ENCODE peak calls at places on chromosomes 3 and 15, in five cellular contexts. One of them, this sample, is unnamed.

GRCh38 chr3:151460240-151460639 is 621 bp downstream of the IGSF10 start:
- ATAC-seq in HepG2: no peak
- ATAC-seq in upper lobe of left lung: no peak
- ATAC-seq in K562: no peak
- ATAC-seq in GM12878: no peak
- ATAC-seq in this sample: no peak

GRCh38 chr15:71083349-71083748 is 31.9 kb upstream of the THSD4 start:
- ATAC-seq in HepG2: no peak
- ATAC-seq in K562: no peak
- ATAC-seq in GM12878: no peak
- ATAC-seq in upper lobe of left lung: peak
- ATAC-seq in this sample: no peak

GRCh38 chr3:36730965-36731364 is 33.4 kb downstream of the DCLK3 start:
- ATAC-seq in HepG2: no peak
- ATAC-seq in upper lobe of left lung: no peak
- ATAC-seq in GM12878: no peak
- ATAC-seq in K562: no peak
- ATAC-seq in this sample: no peak

GRCh38 chr15:55241193-55241592 is 44.5 kb upstream of the RSL24D1 start:
- ATAC-seq in K562: no peak
- ATAC-seq in upper lobe of left lung: no peak
- ATAC-seq in HepG2: no peak
- ATAC-seq in GM12878: no peak
- ATAC-seq in this sample: no peak

GRCh38 chr3:79866162-79866561 is 98.4 kb upstream of the ROBO1 start:
- ATAC-seq in HepG2: no peak
- ATAC-seq in K562: no peak
- ATAC-seq in GM12878: no peak
- ATAC-seq in upper lobe of left lung: no peak
- ATAC-seq in this sample: no peak

GRCh38 chr3:52024765-52025452 is 29.2 kb upstream of the RPL29 start:
- ATAC-seq in upper lobe of left lung: no peak
- ATAC-seq in GM12878: peak
- ATAC-seq in HepG2: no peak
- ATAC-seq in K562: no peak
- ATAC-seq in this sample: no peak

GRCh38 chr15:63312286-63312685 is 34.9 kb downstream of the APH1B start:
- ATAC-seq in GM12878: no peak
- ATAC-seq in K562: no peak
- ATAC-seq in upper lobe of left lung: no peak
- ATAC-seq in HepG2: no peak
- ATAC-seq in this sample: no peak

GRCh38 chr3:62874398-62875102 is 666 bp downstream of the CADPS start:
- ATAC-seq in K562: no peak
- ATAC-seq in GM12878: no peak
- ATAC-seq in upper lobe of left lung: no peak
- ATAC-seq in HepG2: no peak
- ATAC-seq in this sample: peak

GRCh38 chr15:89178307-89178977 is 42.9 kb downstream of the RLBP1 start:
- ATAC-seq in upper lobe of left lung: no peak
- ATAC-seq in GM12878: no peak
- ATAC-seq in HepG2: no peak
- ATAC-seq in K562: no peak
- ATAC-seq in this sample: no peak

GRCh38 chr3:150744041-150745026 is 18.6 kb downstream of the SIAH2 start:
- ATAC-seq in K562: no peak
- ATAC-seq in HepG2: no peak
- ATAC-seq in upper lobe of left lung: no peak
- ATAC-seq in GM12878: peak
- ATAC-seq in this sample: no peak

DNA sequence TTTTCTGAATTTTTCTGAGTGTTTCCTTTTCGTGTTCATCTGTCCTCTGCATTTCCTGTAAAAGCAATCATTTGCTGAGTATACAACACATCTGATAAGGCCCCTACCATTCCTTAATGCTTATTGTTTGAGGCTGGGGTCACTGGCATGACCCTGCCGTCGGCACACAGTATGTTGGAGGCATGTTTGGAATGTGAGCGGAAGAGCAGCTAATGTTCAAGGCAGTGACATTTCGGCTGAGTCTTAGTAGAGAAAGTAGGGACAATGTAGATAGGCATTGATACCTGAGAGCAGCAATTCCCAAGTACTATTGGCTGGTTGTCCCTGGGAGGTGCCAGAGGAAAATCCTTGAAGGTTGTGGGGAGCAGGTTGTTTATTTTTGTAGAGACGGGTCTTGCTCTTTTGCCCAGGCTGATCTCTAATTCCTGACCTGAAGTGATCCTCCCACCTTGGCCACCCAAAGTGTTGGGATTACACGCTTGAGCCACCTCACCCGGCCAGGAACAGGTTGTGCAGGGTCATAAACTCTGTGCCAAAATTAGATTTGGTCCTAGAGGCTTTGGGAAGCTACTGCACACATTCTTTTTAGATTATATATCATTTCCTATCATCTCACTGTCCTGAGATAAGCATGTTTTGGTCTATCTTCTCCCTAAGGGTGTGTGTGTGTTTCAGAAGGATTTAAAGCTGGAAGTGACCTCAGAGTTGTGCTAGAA is 13.5 kb downstream of the PTPN23 start:
- ATAC-seq in HepG2: peak
- ATAC-seq in GM12878: no peak
- ATAC-seq in K562: peak
- ATAC-seq in upper lobe of left lung: no peak
- ATAC-seq in this sample: no peak
- TF ChIP-seq EP300 in HepG2: peak
- TF ChIP-seq EP300 in GM12878: no peak
- TF ChIP-seq EP300 in K562: no peak
- TF ChIP-seq EP300 in upper lobe of left lung: no peak
- TF ChIP-seq EP300 in this sample: no peak

DNA sequence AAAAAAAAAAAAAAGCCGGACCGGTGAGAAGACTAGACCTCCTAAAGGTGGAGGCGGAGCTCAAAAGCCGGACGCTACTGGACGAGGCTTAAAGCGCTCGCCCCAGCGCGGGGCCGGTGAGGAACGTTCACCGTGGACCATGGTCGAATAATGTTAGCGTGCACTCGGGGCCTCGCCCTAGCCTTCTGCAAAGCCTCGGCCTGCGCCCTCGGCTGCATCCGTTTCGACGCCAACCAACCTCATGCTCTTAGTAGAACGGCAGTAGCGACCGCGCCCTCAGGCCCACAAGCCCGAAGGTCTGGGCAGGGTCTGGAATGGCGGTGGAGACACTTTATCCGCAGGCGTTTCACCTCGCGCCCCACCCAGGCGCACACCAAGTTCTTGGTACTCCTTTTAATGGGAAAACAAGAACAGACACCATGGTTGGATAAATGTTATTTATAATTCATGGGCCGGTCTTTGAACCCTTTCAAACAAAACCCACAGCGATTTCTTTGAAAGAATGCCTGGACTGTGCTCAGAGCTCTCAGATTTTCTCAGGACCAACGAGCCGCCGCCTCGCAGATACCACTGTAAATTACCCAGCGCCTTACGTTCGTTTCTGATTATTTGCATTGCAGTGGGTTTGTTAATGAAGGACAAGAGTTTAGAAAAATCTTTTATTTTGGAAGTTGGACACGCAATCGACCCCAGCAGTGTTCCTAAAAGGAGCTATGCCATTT is 1.3 kb upstream of the ISL2 start:
- ATAC-seq in K562: no peak
- ATAC-seq in GM12878: no peak
- ATAC-seq in upper lobe of left lung: no peak
- ATAC-seq in HepG2: no peak
- ATAC-seq in this sample: no peak
- TF ChIP-seq POLR2AphosphoS5 in K562: no peak
- TF ChIP-seq POLR2AphosphoS5 in GM12878: no peak
- TF ChIP-seq POLR2AphosphoS5 in upper lobe of left lung: no peak
- TF ChIP-seq POLR2AphosphoS5 in HepG2: no peak
- TF ChIP-seq POLR2AphosphoS5 in this sample: no peak

GRCh38 chr3:72244396-72244795 is 459.4 kb upstream of the PROK2 start:
- ATAC-seq in GM12878: no peak
- ATAC-seq in HepG2: no peak
- ATAC-seq in K562: no peak
- ATAC-seq in upper lobe of left lung: no peak
- ATAC-seq in this sample: no peak
- TF ChIP-seq EP300 in GM12878: no peak
- TF ChIP-seq EP300 in HepG2: no peak
- TF ChIP-seq EP300 in K562: no peak
- TF ChIP-seq EP300 in upper lobe of left lung: no peak
- TF ChIP-seq EP300 in this sample: no peak

GRCh38 chr3:132522353-132522752 is 74.7 kb upstream of the ACKR4 start:
- ATAC-seq in HepG2: no peak
- ATAC-seq in GM12878: peak
- ATAC-seq in K562: no peak
- ATAC-seq in upper lobe of left lung: no peak
- ATAC-seq in this sample: no peak

GRCh38 chr3:132521921-132522320 is 75.1 kb upstream of the ACKR4 start:
- ATAC-seq in upper lobe of left lung: no peak
- ATAC-seq in GM12878: no peak
- ATAC-seq in HepG2: no peak
- ATAC-seq in K562: no peak
- ATAC-seq in this sample: no peak

GRCh38 chr3:132513057-132513456 is 84.0 kb upstream of the ACKR4 start:
- ATAC-seq in upper lobe of left lung: no peak
- ATAC-seq in K562: no peak
- ATAC-seq in GM12878: no peak
- ATAC-seq in HepG2: no peak
- ATAC-seq in this sample: no peak

GRCh38 chr3:132519914-132520313 is 77.2 kb upstream of the ACKR4 start:
- ATAC-seq in K562: no peak
- ATAC-seq in upper lobe of left lung: no peak
- ATAC-seq in GM12878: no peak
- ATAC-seq in HepG2: no peak
- ATAC-seq in this sample: no peak

DNA sequence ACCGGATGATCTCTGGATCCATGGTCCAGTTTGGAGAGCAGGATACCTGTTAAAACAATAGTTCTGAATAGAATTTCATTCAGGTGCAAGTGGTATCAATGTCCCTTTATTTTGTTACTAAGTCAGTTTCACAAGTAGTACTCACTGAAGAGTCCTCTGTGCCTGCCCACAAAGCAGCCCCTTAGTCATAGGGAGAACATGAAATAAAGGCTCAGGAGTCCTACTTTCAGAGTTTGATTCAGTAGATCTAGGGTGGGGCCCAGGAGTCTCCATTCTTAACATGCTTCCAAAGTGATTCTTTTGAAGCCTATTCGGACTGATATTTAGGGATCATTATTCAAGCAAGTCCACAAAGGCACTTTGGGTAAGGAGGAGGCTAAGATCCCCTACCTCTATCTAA is 79.8 kb upstream of the ACKR4 start:
- ATAC-seq in upper lobe of left lung: no peak
- ATAC-seq in HepG2: no peak
- ATAC-seq in GM12878: no peak
- ATAC-seq in K562: no peak
- ATAC-seq in this sample: no peak
- TF ChIP-seq POLR2AphosphoS5 in upper lobe of left lung: no peak
- TF ChIP-seq POLR2AphosphoS5 in HepG2: no peak
- TF ChIP-seq POLR2AphosphoS5 in GM12878: no peak
- TF ChIP-seq POLR2AphosphoS5 in K562: no peak
- TF ChIP-seq POLR2AphosphoS5 in this sample: no peak

GRCh38 chr3:169764453-169765280 is at the start of gene TERC:
- ATAC-seq in upper lobe of left lung: peak
- ATAC-seq in HepG2: peak
- ATAC-seq in GM12878: peak
- ATAC-seq in K562: peak
- ATAC-seq in this sample: peak
- TF ChIP-seq EP300 in upper lobe of left lung: no peak
- TF ChIP-seq EP300 in HepG2: no peak
- TF ChIP-seq EP300 in GM12878: no peak
- TF ChIP-seq EP300 in K562: no peak
- TF ChIP-seq EP300 in this sample: no peak

GRCh38 chr3:195065864-195066185 is 205.1 kb downstream of the XXYLT1 start:
- ATAC-seq in K562: no peak
- ATAC-seq in upper lobe of left lung: no peak
- ATAC-seq in HepG2: no peak
- ATAC-seq in GM12878: no peak
- ATAC-seq in this sample: no peak

GRCh38 chr3:195063596-195064193 is 207.3 kb downstream of the XXYLT1 start:
- ATAC-seq in HepG2: no peak
- ATAC-seq in K562: peak
- ATAC-seq in GM12878: peak
- ATAC-seq in upper lobe of left lung: no peak
- ATAC-seq in this sample: no peak

GRCh38 chr3:195065142-195065863 is 205.7 kb downstream of the XXYLT1 start:
- ATAC-seq in HepG2: no peak
- ATAC-seq in upper lobe of left lung: no peak
- ATAC-seq in K562: no peak
- ATAC-seq in GM12878: no peak
- ATAC-seq in this sample: no peak

GRCh38 chr3:195062866-195063540 is 208.0 kb downstream of the XXYLT1 start:
- ATAC-seq in HepG2: peak
- ATAC-seq in K562: no peak
- ATAC-seq in upper lobe of left lung: no peak
- ATAC-seq in GM12878: no peak
- ATAC-seq in this sample: no peak

GRCh38 chr3:195064300-195064931 is 206.5 kb downstream of the XXYLT1 start:
- ATAC-seq in upper lobe of left lung: no peak
- ATAC-seq in K562: no peak
- ATAC-seq in GM12878: no peak
- ATAC-seq in HepG2: peak
- ATAC-seq in this sample: peak
- TF ChIP-seq POLR2AphosphoS5 in upper lobe of left lung: no peak
- TF ChIP-seq POLR2AphosphoS5 in K562: no peak
- TF ChIP-seq POLR2AphosphoS5 in GM12878: no peak
- TF ChIP-seq POLR2AphosphoS5 in HepG2: no peak
- TF ChIP-seq POLR2AphosphoS5 in this sample: peak

DNA sequence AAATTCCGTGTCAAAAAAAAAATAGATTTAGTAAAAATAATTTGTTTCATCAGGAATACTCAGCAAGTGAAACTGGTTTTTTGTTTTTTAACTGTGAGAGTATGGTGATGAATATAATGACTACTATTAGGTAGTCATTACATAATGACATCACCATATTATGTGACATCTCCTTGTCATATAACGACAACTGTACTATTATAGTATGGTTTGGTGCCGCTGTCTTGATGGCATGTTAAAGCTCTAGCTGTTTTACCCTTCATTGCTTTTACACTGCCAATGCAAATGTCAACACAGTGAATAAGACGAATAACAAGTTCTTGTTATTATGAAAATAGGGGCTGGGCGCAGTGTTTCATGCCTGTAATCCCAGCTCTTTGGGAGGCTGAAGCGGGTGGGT is 45.6 kb upstream of the FAH start:
- ATAC-seq in upper lobe of left lung: no peak
- ATAC-seq in HepG2: no peak
- ATAC-seq in K562: no peak
- ATAC-seq in GM12878: no peak
- ATAC-seq in this sample: no peak
- TF ChIP-seq EP300 in upper lobe of left lung: no peak
- TF ChIP-seq EP300 in HepG2: no peak
- TF ChIP-seq EP300 in K562: no peak
- TF ChIP-seq EP300 in GM12878: no peak
- TF ChIP-seq EP300 in this sample: no peak